ENCODE peak calls at places on chromosomes 6 and 20, in nine cellular contexts. Q is AG04449; A is psoas muscle; G is astrocyte of the spinal cord; I is T-helper 2 cell treated with Interferon-gamma antibody and Interleukin-4, amounts not matched to agents 5 μg/mL and 100 μg/mL, for 36 hours; B is HTR-8/SVneo; U is germinal center; Y is endothelial cell; O is amniotic stem cell. V is an unnamed sample.

GRCh38 chr6:135535989-135536414 is 38.5 kb upstream of the AHI1 start:
- DNase-seq in Q (peak; percentile 88), A (no peak), G (peak; percentile 92), I (no peak), B (peak; percentile 30), U (peak; percentile 23), Y (peak; percentile 15), O (peak; percentile 24), V (peak; percentile 61)

GRCh38 chr6:26267083-26267589 is 97.9 kb upstream of the BTN3A2 start:
- DNase-seq in Q (no peak), A (no peak), G (no peak), I (no peak), B (no peak), U (no peak), Y (no peak), O (no peak), V (no peak)

GRCh38 chr20:37841991-37842390 is 60.9 kb upstream of the VSTM2L start:
- DNase-seq in Q (no peak), A (no peak), G (no peak), I (no peak), B (no peak), U (no peak), Y (no peak), O (no peak), V (no peak)

GRCh38 chr6:168526841-168527281 is 85.9 kb downstream of the SMOC2 start:
- DNase-seq in Q (no peak), A (peak; percentile 64), G (no peak), I (no peak), B (no peak), U (no peak), Y (no peak), O (no peak), V (no peak)

GRCh38 chr6:22954749-22955385 is 385.5 kb downstream of the HDGFL1 start:
- DNase-seq in Q (no peak), A (no peak), G (peak; percentile 49), I (no peak), B (no peak), U (no peak), Y (no peak), O (no peak), V (peak; percentile 57)

GRCh38 chr6:31379850-31380249 is 22.9 kb upstream of the HLA-B start:
- DNase-seq in Q (no peak), A (no peak), G (no peak), I (no peak), B (no peak), U (no peak), Y (no peak), O (no peak), V (no peak)

GRCh38 chr20:54118220-54119001 is 48.0 kb upstream of the BCAS1 start:
- DNase-seq in Q (no peak), A (no peak), G (no peak), I (no peak), B (no peak), U (no peak), Y (no peak), O (no peak), V (no peak)

GRCh38 chr6:39057251-39058155 is 8.9 kb downstream of the GLP1R start:
- DNase-seq in Q (no peak), A (no peak), G (no peak), I (no peak), B (no peak), U (no peak), Y (no peak), O (no peak), V (no peak)

GRCh38 chr20:47726632-47727031 is 58.6 kb downstream of the SULF2 start:
- DNase-seq in Q (no peak), A (no peak), G (no peak), I (no peak), B (no peak), U (no peak), Y (no peak), O (no peak), V (no peak)

V was measured in NCI-H146.